ENCODE peak calls at places on chromosomes 7 and 10, in ten cellular contexts. H is GM23338, M is fibroblast of lung, A is astrocyte, L is body of pancreas, Y is IMR-90, O is psoas muscle, T is esophagus muscularis mucosa, G is PC-3, Z is esophagus squamous epithelium. Q is an unnamed sample. For H3K4me1, the result is how much of the 10 kb centered on the place peaks cover.

GRCh38 chr7:119931230-119931824 is 341.6 kb upstream of the KCND2 start:
- DNase-seq in H (no peak), M (peak), A (peak), L (no peak), Y (no peak), O (no peak), T (no peak), G (no peak), Z (no peak), Q (no peak)

GRCh38 chr7:141360414-141360760 is 190.8 kb upstream of the AGK start:
- DNase-seq in H (no peak), M (no peak), A (no peak), L (no peak), Y (no peak), O (no peak), T (no peak), G (no peak), Z (no peak), Q (no peak)

GRCh38 chr10:43981232-43981631 is 332.6 kb upstream of the ZNF32 start:
- DNase-seq in H (no peak), M (no peak), A (no peak), L (no peak), Y (peak), O (no peak), T (no peak), G (no peak), Z (no peak), Q (no peak)

GRCh38 chr7:46747869-46748576 is 827.0 kb upstream of the IGFBP3 start:
- DNase-seq in H (no peak), M (peak), A (peak), L (no peak), Y (no peak), O (no peak), T (no peak), G (no peak), Z (no peak), Q (no peak)

GRCh38 chr7:79781716-79782115 is 328.2 kb upstream of the MAGI2 start:
- DNase-seq in H (no peak), M (no peak), A (no peak), L (no peak), Y (no peak), O (no peak), T (no peak), G (no peak), Z (no peak), Q (no peak)

GRCh38 chr10:69328346-69328687 is 50.0 kb downstream of the HK1 start:
- DNase-seq in H (no peak), M (no peak), A (no peak), L (no peak), Y (no peak), O (no peak), T (no peak), G (no peak), Z (no peak), Q (no peak)

GRCh38 chr10:98878418-98878817 is 357.2 kb downstream of the HPSE2 start:
- DNase-seq in H (no peak), M (no peak), A (no peak), L (no peak), Y (peak), O (no peak), T (no peak), G (no peak), Z (no peak), Q (no peak)

GRCh38 chr10:93997546-93997945 is 3.8 kb downstream of the PLCE1 start:
- DNase-seq in H (no peak), M (no peak), A (no peak), L (no peak), Y (no peak), O (no peak), T (no peak), G (no peak), Z (no peak), Q (no peak)

GRCh38 chr10:3324572-3324971 is 152.0 kb upstream of the PITRM1 start:
- DNase-seq in H (no peak), M (no peak), A (no peak), L (no peak), Y (no peak), O (no peak), T (no peak), G (no peak), Z (no peak), Q (no peak)

GRCh38 chr10:102133373-102134195 is 744 bp downstream of the PPRC1 start:
- DNase-seq in H (peak), M (peak), A (peak), L (peak), Y (peak), O (peak), T (no peak), G (peak), Z (no peak), Q (peak)

GRCh38 chr10:24468281-24468751 is 255.4 kb downstream of the ARHGAP21 start:
- DNase-seq in H (no peak), M (peak), A (peak), L (peak), Y (no peak), O (peak), T (no peak), G (peak), Z (no peak), Q (no peak)

GRCh38 chr7:152543801-152544200 is 108.0 kb upstream of the KMT2C start:
- DNase-seq in H (peak), M (no peak), A (no peak), L (no peak), Y (no peak), O (no peak), T (no peak), G (no peak), Z (no peak), Q (no peak)

GRCh38 chr7:110264288-110264687 is 826.6 kb upstream of the LRRN3 start:
- DNase-seq in H (no peak), M (no peak), A (no peak), L (no peak), Y (no peak), O (no peak), T (no peak), G (no peak), Z (no peak), Q (no peak)

GRCh38 chr7:23494009-23494408 is 23.7 kb upstream of the IGF2BP3 start:
- DNase-seq in H (no peak), M (no peak), A (no peak), L (no peak), Y (no peak), O (no peak), T (no peak), G (no peak), Z (no peak), Q (no peak)

GRCh38 chr7:155295511-155295910 is 2.2 kb upstream of the INSIG1 start:
- DNase-seq in H (no peak), M (no peak), A (no peak), L (no peak), Y (no peak), O (no peak), T (no peak), G (no peak), Z (no peak), Q (no peak)

GRCh38 chr7:43758029-43758860 is at the start of gene BLVRA:
- DNase-seq in H (peak), M (peak), A (peak), L (peak), Y (peak), O (peak), T (peak), G (peak), Z (no peak), Q (peak)

GRCh38 chr7:94348142-94348541 is 46.6 kb upstream of the COL1A2 start:
- DNase-seq in H (no peak), M (peak), A (peak), L (no peak), Y (peak), O (no peak), T (no peak), G (no peak), Z (no peak), Q (no peak)

GRCh38 chr7:41984888-41985287 is 252.1 kb downstream of the GLI3 start:
- DNase-seq in H (no peak), M (peak), A (peak), L (no peak), Y (peak), O (no peak), T (no peak), G (peak), Z (no peak), Q (no peak)

GRCh38 chr10:114239117-114239993 is at the start of gene VWA2:
- DNase-seq in H (peak), M (no peak), A (no peak), L (peak), Y (no peak), O (peak), T (peak), G (no peak), Z (no peak), Q (no peak)

GRCh38 chr7:98713411-98713810 is 96.3 kb downstream of the NPTX2 start:
- DNase-seq in H (no peak), M (peak), A (no peak), L (no peak), Y (no peak), O (no peak), T (no peak), G (no peak), Z (no peak), Q (no peak)

GRCh38 chr7:99305473-99306260 is 20.0 kb upstream of the ARPC1A start:
- DNase-seq in H (no peak), M (no peak), A (no peak), L (no peak), Y (no peak), O (no peak), T (no peak), G (no peak), Z (no peak), Q (no peak)

GRCh38 chr7:128148676-128149075 is 92.4 kb upstream of the LEP start:
- DNase-seq in H (no peak), M (no peak), A (no peak), L (no peak), Y (no peak), O (no peak), T (peak), G (peak), Z (no peak), Q (no peak)

GRCh38 chr7:79652619-79653018 is 199.2 kb upstream of the MAGI2 start:
- DNase-seq in H (no peak), M (peak), A (peak), L (no peak), Y (peak), O (no peak), T (no peak), G (no peak), Z (no peak), Q (no peak)

GRCh38 chr7:140213684-140214074 is 36.9 kb upstream of the KDM7A start:
- DNase-seq in H (no peak), M (peak), A (peak), L (no peak), Y (no peak), O (no peak), T (no peak), G (no peak), Z (no peak), Q (no peak)

GRCh38 chr7:157006205-157006747 is 4.2 kb downstream of the MNX1 start:
- DNase-seq in H (peak), M (no peak), A (no peak), L (no peak), Y (no peak), O (peak), T (no peak), G (no peak), Z (no peak), Q (no peak)

GRCh38 chr10:129932996-129933395 is 31.1 kb downstream of the EBF3 start:
- DNase-seq in H (no peak), M (no peak), A (no peak), L (no peak), Y (no peak), O (peak), T (no peak), G (no peak), Z (no peak), Q (no peak)

GRCh38 chr10:51867956-51868355 is 168.6 kb upstream of the CSTF2T start:
- DNase-seq in H (no peak), M (peak), A (peak), L (no peak), Y (peak), O (no peak), T (no peak), G (peak), Z (no peak), Q (no peak)

GRCh38 chr7:157890921-157891401 is 554.2 kb downstream of the DNAJB6 start:
- DNase-seq in H (no peak), M (no peak), A (no peak), L (no peak), Y (no peak), O (no peak), T (no peak), G (no peak), Z (no peak), Q (no peak)

GRCh38 chr7:31882187-31882586 is 188.0 kb downstream of the PDE1C start:
- DNase-seq in H (peak), M (peak), A (no peak), L (no peak), Y (no peak), O (peak), T (no peak), G (no peak), Z (no peak), Q (no peak)

GRCh38 chr7:105016083-105017075 is 2.4 kb downstream of the KMT2E start:
- DNase-seq in H (no peak), M (peak), A (peak), L (no peak), Y (peak), O (no peak), T (no peak), G (peak), Z (no peak), Q (no peak)

GRCh38 chr10:119691726-119692125 is 34.1 kb upstream of the INPP5F start:
- DNase-seq in H (no peak), M (no peak), A (no peak), L (no peak), Y (no peak), O (no peak), T (no peak), G (no peak), Z (no peak), Q (no peak)

GRCh38 chr7:55436457-55436856 is 71.3 kb downstream of the LANCL2 start:
- DNase-seq in H (no peak), M (no peak), A (no peak), L (no peak), Y (no peak), O (no peak), T (no peak), G (no peak), Z (no peak), Q (no peak)

GRCh38 chr10:129192344-129193128 is 274.5 kb upstream of the MGMT start:
- DNase-seq in H (no peak), M (no peak), A (no peak), L (no peak), Y (no peak), O (peak), T (peak), G (no peak), Z (no peak), Q (no peak)

GRCh38 chr10:38047666-38048065 is 37.2 kb downstream of the ZNF33A start:
- DNase-seq in H (no peak), M (peak), A (no peak), L (no peak), Y (peak), O (no peak), T (no peak), G (no peak), Z (no peak), Q (no peak)
- H3K4me1 ChIP-seq in H (under half), M (under half), A (under half), L (under half), Y (under half), O (under half), T (under half), G (under half), Z (under half), Q (under half)

GRCh38 chr10:63641799-63642198 is 120.6 kb downstream of the REEP3 start:
- DNase-seq in H (no peak), M (no peak), A (no peak), L (no peak), Y (no peak), O (no peak), T (no peak), G (no peak), Z (no peak), Q (no peak)
- H3K4me3 ChIP-seq in H (no peak), M (no peak), A (no peak), L (no peak), Y (no peak), O (no peak), T (no peak), G (no peak), Z (no peak), Q (no peak)

GRCh38 chr7:75571209-75571608 is 79.1 kb downstream of the SPDYE5 start:
- DNase-seq in H (no peak), M (no peak), A (no peak), L (no peak), Y (no peak), O (no peak), T (no peak), G (no peak), Z (no peak), Q (no peak)

GRCh38 chr7:75575488-75576112 is 83.5 kb downstream of the SPDYE5 start:
- DNase-seq in H (no peak), M (no peak), A (no peak), L (no peak), Y (no peak), O (no peak), T (no peak), G (no peak), Z (no peak), Q (peak)

GRCh38 chr7:75572396-75572795 is 80.3 kb downstream of the SPDYE5 start:
- DNase-seq in H (no peak), M (no peak), A (no peak), L (no peak), Y (no peak), O (no peak), T (no peak), G (no peak), Z (no peak), Q (no peak)

GRCh38 chr7:75573477-75574019 is 81.4 kb downstream of the SPDYE5 start:
- DNase-seq in H (no peak), M (no peak), A (no peak), L (no peak), Y (no peak), O (no peak), T (no peak), G (no peak), Z (no peak), Q (no peak)

DNA sequence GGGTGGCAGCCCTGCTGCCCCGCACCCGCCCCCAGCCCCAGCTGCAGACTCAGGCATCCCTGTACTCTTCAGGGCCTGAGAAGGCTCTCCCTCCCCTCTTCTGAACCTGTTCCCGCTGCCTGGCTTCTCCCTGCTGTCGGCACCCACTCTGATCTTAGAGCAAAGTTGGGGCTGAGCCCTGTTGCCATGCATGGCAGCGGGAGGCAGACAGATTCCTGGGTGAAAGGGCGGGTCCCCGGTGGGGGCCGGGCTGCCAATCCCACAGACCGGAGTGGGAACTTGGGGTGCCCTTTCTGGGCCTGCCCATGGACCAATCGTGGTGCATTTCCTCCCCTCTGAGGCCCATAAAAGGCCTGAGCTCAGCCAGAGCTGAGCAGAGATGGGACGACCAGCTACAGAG is 80.7 kb downstream of the SPDYE5 start:
- DNase-seq in H (no peak), M (no peak), A (no peak), L (no peak), Y (no peak), O (no peak), T (no peak), G (no peak), Z (no peak), Q (no peak)
- H3K4me1 ChIP-seq in H (under half), M (under half), A (under half), L (under half), Y (under half), O (under half), T (under half), G (under half), Z (under half), Q (under half)

DNA sequence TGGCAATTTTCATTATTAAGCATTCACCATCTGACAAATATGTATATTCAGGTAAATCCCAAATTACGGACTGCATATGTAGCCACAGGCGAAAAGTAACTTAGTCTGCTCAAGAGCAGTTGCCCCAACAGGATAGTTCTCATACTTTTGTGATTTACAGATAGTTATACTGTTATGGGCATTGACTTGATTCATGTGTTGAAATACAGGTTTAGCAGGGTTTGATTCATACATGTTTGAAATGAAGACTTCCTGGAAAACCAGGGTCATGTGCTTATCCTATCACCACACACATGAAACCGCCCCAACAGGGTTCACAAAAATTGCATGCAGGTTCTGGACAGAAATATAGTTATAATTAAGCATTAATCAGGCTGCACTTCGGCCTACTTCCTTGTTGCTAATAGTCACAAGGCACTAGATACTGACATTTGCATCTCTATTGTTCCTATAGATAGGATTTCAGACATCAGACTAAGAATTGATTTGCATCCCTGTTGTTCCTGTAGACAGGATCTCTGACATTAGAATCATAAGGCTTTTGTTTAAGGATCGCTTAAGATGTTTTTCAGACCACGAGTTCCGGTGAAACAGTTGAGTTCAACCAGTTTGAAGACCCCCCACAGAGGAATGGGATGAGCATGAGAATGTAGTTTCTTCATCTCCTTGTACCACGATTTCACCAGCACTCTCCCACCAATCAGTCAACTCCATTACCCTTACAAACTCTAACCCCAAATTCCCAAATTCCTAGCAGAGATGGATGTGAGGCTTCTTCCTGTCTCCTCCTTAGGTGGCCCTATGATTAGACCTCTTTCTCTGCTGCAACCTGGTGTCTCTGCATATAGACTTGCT is 2.0 kb upstream of the ZNF398 start:
- DNase-seq in H (peak), M (no peak), A (no peak), L (no peak), Y (no peak), O (no peak), T (no peak), G (peak), Z (no peak), Q (no peak)
- H3K4me3 ChIP-seq in H (peak), M (no peak), A (no peak), L (no peak), Y (no peak), O (no peak), T (no peak), G (peak), Z (no peak), Q (no peak)

GRCh38 chr10:76115471-76116155 is 684.2 kb downstream of the LRMDA start:
- DNase-seq in H (no peak), M (peak), A (peak), L (no peak), Y (no peak), O (peak), T (no peak), G (peak), Z (no peak), Q (peak)
- H3K4me1 ChIP-seq in H (under half), M (under half), A (under half), L (under half), Y (under half), O (under half), T (under half), G (under half), Z (under half), Q (under half)

GRCh38 chr7:15084368-15084767 is 181.8 kb upstream of the DGKB start:
- DNase-seq in H (no peak), M (peak), A (peak), L (no peak), Y (no peak), O (no peak), T (no peak), G (no peak), Z (no peak), Q (no peak)
- H3K4me3 ChIP-seq in H (no peak), M (no peak), A (no peak), L (no peak), Y (no peak), O (no peak), T (no peak), G (no peak), Z (no peak), Q (no peak)

GRCh38 chr10:87873656-87874055 is 10.2 kb downstream of the PTEN start:
- DNase-seq in H (no peak), M (no peak), A (no peak), L (no peak), Y (no peak), O (no peak), T (no peak), G (no peak), Z (no peak), Q (no peak)

GRCh38 chr10:87875929-87876571 is 12.6 kb downstream of the PTEN start:
- DNase-seq in H (no peak), M (no peak), A (no peak), L (no peak), Y (no peak), O (no peak), T (no peak), G (no peak), Z (no peak), Q (no peak)

GRCh38 chr10:87870154-87870553 is 6.7 kb downstream of the PTEN start:
- DNase-seq in H (no peak), M (no peak), A (no peak), L (no peak), Y (no peak), O (no peak), T (no peak), G (no peak), Z (no peak), Q (no peak)

GRCh38 chr10:87868277-87868676 is 4.9 kb downstream of the PTEN start:
- DNase-seq in H (no peak), M (peak), A (no peak), L (no peak), Y (no peak), O (no peak), T (no peak), G (peak), Z (no peak), Q (no peak)

GRCh38 chr10:87872828-87873227 is 9.4 kb downstream of the PTEN start:
- DNase-seq in H (no peak), M (no peak), A (no peak), L (no peak), Y (no peak), O (no peak), T (no peak), G (no peak), Z (no peak), Q (no peak)
- H3K4me1 ChIP-seq in H (under half), M (under half), A (under half), L (half or more), Y (under half), O (half or more), T (half or more), G (under half), Z (under half), Q (under half)

Q was measured in SJCRH30.